ENCODE peak calls at places on chromosomes 4 and X, in seven cellular contexts. One of them, this sample, is unnamed.

GRCh38 chr4:185290656-185291055 is 81.3 kb downstream of the SNX25 start:
- DNase-seq in suprapubic skin: no peak
- DNase-seq in testis: no peak
- DNase-seq in tibial nerve: no peak
- DNase-seq in heart left ventricle: no peak
- DNase-seq in adrenal gland: no peak
- DNase-seq in gastrocnemius medialis: no peak
- DNase-seq in this sample: no peak

GRCh38 chr4:153310793-153311192 is 33.7 kb upstream of the MND1 start:
- DNase-seq in suprapubic skin: no peak
- DNase-seq in tibial nerve: no peak
- DNase-seq in gastrocnemius medialis: no peak
- DNase-seq in testis: no peak
- DNase-seq in heart left ventricle: no peak
- DNase-seq in adrenal gland: no peak
- DNase-seq in this sample: no peak

GRCh38 chrX:110003167-110004156 is 548 bp downstream of the TMEM164 start:
- DNase-seq in testis: no peak
- DNase-seq in tibial nerve: no peak
- DNase-seq in suprapubic skin: no peak
- DNase-seq in gastrocnemius medialis: no peak
- DNase-seq in heart left ventricle: peak; percentile 27
- DNase-seq in adrenal gland: peak; percentile 23
- DNase-seq in this sample: peak; percentile 5

GRCh38 chr4:107490116-107490515 is 229.9 kb downstream of the PAPSS1 start:
- DNase-seq in testis: no peak
- DNase-seq in adrenal gland: no peak
- DNase-seq in tibial nerve: no peak
- DNase-seq in suprapubic skin: no peak
- DNase-seq in gastrocnemius medialis: no peak
- DNase-seq in heart left ventricle: no peak
- DNase-seq in this sample: no peak

GRCh38 chr4:182215171-182215570 is 28.0 kb upstream of the TENM3 start:
- DNase-seq in adrenal gland: no peak
- DNase-seq in testis: no peak
- DNase-seq in suprapubic skin: no peak
- DNase-seq in heart left ventricle: no peak
- DNase-seq in tibial nerve: no peak
- DNase-seq in gastrocnemius medialis: no peak
- DNase-seq in this sample: no peak

GRCh38 chr4:119337010-119337409 is 15.1 kb upstream of the FABP2 start:
- DNase-seq in adrenal gland: no peak
- DNase-seq in tibial nerve: no peak
- DNase-seq in heart left ventricle: no peak
- DNase-seq in gastrocnemius medialis: no peak
- DNase-seq in suprapubic skin: no peak
- DNase-seq in testis: no peak
- DNase-seq in this sample: no peak

GRCh38 chrX:130772313-130773140 is 130.5 kb downstream of the ENOX2 start:
- DNase-seq in gastrocnemius medialis: peak; percentile 23
- DNase-seq in suprapubic skin: no peak
- DNase-seq in heart left ventricle: no peak
- DNase-seq in adrenal gland: no peak
- DNase-seq in testis: no peak
- DNase-seq in tibial nerve: no peak
- DNase-seq in this sample: peak; percentile 3

GRCh38 chr4:8781641-8782040 is 90.0 kb downstream of the HMX1 start:
- DNase-seq in heart left ventricle: no peak
- DNase-seq in gastrocnemius medialis: no peak
- DNase-seq in adrenal gland: no peak
- DNase-seq in testis: no peak
- DNase-seq in tibial nerve: no peak
- DNase-seq in suprapubic skin: no peak
- DNase-seq in this sample: no peak

GRCh38 chr4:132065940-132066495 is 1083.1 kb upstream of the PCDH10 start:
- DNase-seq in heart left ventricle: no peak
- DNase-seq in suprapubic skin: no peak
- DNase-seq in testis: no peak
- DNase-seq in adrenal gland: no peak
- DNase-seq in tibial nerve: no peak
- DNase-seq in gastrocnemius medialis: no peak
- DNase-seq in this sample: no peak

GRCh38 chr4:119510750-119511149 is 117.9 kb downstream of the PDE5A start:
- DNase-seq in tibial nerve: no peak
- DNase-seq in gastrocnemius medialis: no peak
- DNase-seq in suprapubic skin: no peak
- DNase-seq in adrenal gland: no peak
- DNase-seq in testis: no peak
- DNase-seq in heart left ventricle: no peak
- DNase-seq in this sample: no peak

GRCh38 chr4:189773909-189774308 is 166.8 kb upstream of the FRG1 start:
- DNase-seq in gastrocnemius medialis: no peak
- DNase-seq in testis: no peak
- DNase-seq in heart left ventricle: no peak
- DNase-seq in suprapubic skin: no peak
- DNase-seq in adrenal gland: no peak
- DNase-seq in tibial nerve: no peak
- DNase-seq in this sample: no peak

GRCh38 chr4:139921551-139922184 is 232.3 kb downstream of the MAML3 start:
- DNase-seq in heart left ventricle: no peak
- DNase-seq in adrenal gland: no peak
- DNase-seq in tibial nerve: no peak
- DNase-seq in gastrocnemius medialis: no peak
- DNase-seq in suprapubic skin: no peak
- DNase-seq in testis: no peak
- DNase-seq in this sample: peak; percentile 90

GRCh38 chrX:44428989-44429627 is 85.6 kb upstream of the EFHC2 start:
- DNase-seq in suprapubic skin: no peak
- DNase-seq in gastrocnemius medialis: no peak
- DNase-seq in adrenal gland: no peak
- DNase-seq in testis: no peak
- DNase-seq in heart left ventricle: no peak
- DNase-seq in tibial nerve: no peak
- DNase-seq in this sample: no peak

GRCh38 chr4:83012631-83013419 is 2.2 kb upstream of the LIN54 start:
- DNase-seq in tibial nerve: peak; percentile 94
- DNase-seq in testis: peak; percentile 97
- DNase-seq in gastrocnemius medialis: peak; percentile 93
- DNase-seq in adrenal gland: peak; percentile 98
- DNase-seq in suprapubic skin: peak; percentile 98
- DNase-seq in heart left ventricle: peak; percentile 98
- DNase-seq in this sample: peak; percentile 95
- TF ChIP-seq POLR2A in tibial nerve: peak; percentile 37
- TF ChIP-seq POLR2A in testis: no peak
- TF ChIP-seq POLR2A in gastrocnemius medialis: peak; percentile 86
- TF ChIP-seq POLR2A in adrenal gland: peak; percentile 40
- TF ChIP-seq POLR2A in suprapubic skin: no peak
- TF ChIP-seq POLR2A in heart left ventricle: peak; percentile 49
- TF ChIP-seq POLR2A in this sample: peak; percentile 72

GRCh38 chrX:113539599-113540356 is 699.1 kb upstream of the AMOT start:
- DNase-seq in suprapubic skin: no peak
- DNase-seq in adrenal gland: no peak
- DNase-seq in testis: no peak
- DNase-seq in tibial nerve: no peak
- DNase-seq in gastrocnemius medialis: no peak
- DNase-seq in heart left ventricle: no peak
- DNase-seq in this sample: no peak

GRCh38 chrX:113548308-113549015 is 707.8 kb upstream of the AMOT start:
- DNase-seq in adrenal gland: no peak
- DNase-seq in gastrocnemius medialis: no peak
- DNase-seq in suprapubic skin: no peak
- DNase-seq in tibial nerve: no peak
- DNase-seq in testis: no peak
- DNase-seq in heart left ventricle: no peak
- DNase-seq in this sample: no peak

GRCh38 chrX:113545040-113545439 is 704.4 kb upstream of the AMOT start:
- DNase-seq in tibial nerve: no peak
- DNase-seq in suprapubic skin: no peak
- DNase-seq in heart left ventricle: no peak
- DNase-seq in gastrocnemius medialis: no peak
- DNase-seq in testis: no peak
- DNase-seq in adrenal gland: no peak
- DNase-seq in this sample: no peak
- TF ChIP-seq POLR2A in tibial nerve: no peak
- TF ChIP-seq POLR2A in suprapubic skin: no peak
- TF ChIP-seq POLR2A in heart left ventricle: no peak
- TF ChIP-seq POLR2A in gastrocnemius medialis: no peak
- TF ChIP-seq POLR2A in testis: no peak
- TF ChIP-seq POLR2A in adrenal gland: no peak
- TF ChIP-seq POLR2A in this sample: no peak

GRCh38 chr4:122524176-122524575 is 67.7 kb upstream of the IL2 start:
- DNase-seq in tibial nerve: no peak
- DNase-seq in adrenal gland: no peak
- DNase-seq in testis: no peak
- DNase-seq in gastrocnemius medialis: no peak
- DNase-seq in heart left ventricle: no peak
- DNase-seq in suprapubic skin: no peak
- DNase-seq in this sample: no peak

GRCh38 chr4:122517345-122517744 is 60.8 kb upstream of the IL2 start:
- DNase-seq in tibial nerve: no peak
- DNase-seq in heart left ventricle: no peak
- DNase-seq in testis: no peak
- DNase-seq in gastrocnemius medialis: no peak
- DNase-seq in adrenal gland: no peak
- DNase-seq in suprapubic skin: no peak
- DNase-seq in this sample: no peak

GRCh38 chr4:122525865-122526264 is 69.3 kb upstream of the IL2 start:
- DNase-seq in gastrocnemius medialis: no peak
- DNase-seq in heart left ventricle: no peak
- DNase-seq in suprapubic skin: no peak
- DNase-seq in adrenal gland: no peak
- DNase-seq in tibial nerve: no peak
- DNase-seq in testis: no peak
- DNase-seq in this sample: no peak

GRCh38 chr4:122522944-122523343 is 66.4 kb upstream of the IL2 start:
- DNase-seq in suprapubic skin: no peak
- DNase-seq in adrenal gland: no peak
- DNase-seq in gastrocnemius medialis: no peak
- DNase-seq in testis: no peak
- DNase-seq in heart left ventricle: no peak
- DNase-seq in tibial nerve: no peak
- DNase-seq in this sample: no peak
- TF ChIP-seq POLR2A in suprapubic skin: no peak
- TF ChIP-seq POLR2A in adrenal gland: no peak
- TF ChIP-seq POLR2A in gastrocnemius medialis: no peak
- TF ChIP-seq POLR2A in testis: no peak
- TF ChIP-seq POLR2A in heart left ventricle: no peak
- TF ChIP-seq POLR2A in tibial nerve: no peak
- TF ChIP-seq POLR2A in this sample: no peak

GRCh38 chr4:52051213-52051614 is at the start of gene SPATA18:
- DNase-seq in testis: peak; percentile 55
- DNase-seq in gastrocnemius medialis: no peak
- DNase-seq in tibial nerve: no peak
- DNase-seq in adrenal gland: peak; percentile 26
- DNase-seq in suprapubic skin: no peak
- DNase-seq in heart left ventricle: peak; percentile 27
- DNase-seq in this sample: peak; percentile 26
- TF ChIP-seq POLR2A in testis: no peak
- TF ChIP-seq POLR2A in gastrocnemius medialis: no peak
- TF ChIP-seq POLR2A in tibial nerve: no peak
- TF ChIP-seq POLR2A in adrenal gland: no peak
- TF ChIP-seq POLR2A in suprapubic skin: no peak
- TF ChIP-seq POLR2A in heart left ventricle: no peak
- TF ChIP-seq POLR2A in this sample: peak; percentile 36

DNA sequence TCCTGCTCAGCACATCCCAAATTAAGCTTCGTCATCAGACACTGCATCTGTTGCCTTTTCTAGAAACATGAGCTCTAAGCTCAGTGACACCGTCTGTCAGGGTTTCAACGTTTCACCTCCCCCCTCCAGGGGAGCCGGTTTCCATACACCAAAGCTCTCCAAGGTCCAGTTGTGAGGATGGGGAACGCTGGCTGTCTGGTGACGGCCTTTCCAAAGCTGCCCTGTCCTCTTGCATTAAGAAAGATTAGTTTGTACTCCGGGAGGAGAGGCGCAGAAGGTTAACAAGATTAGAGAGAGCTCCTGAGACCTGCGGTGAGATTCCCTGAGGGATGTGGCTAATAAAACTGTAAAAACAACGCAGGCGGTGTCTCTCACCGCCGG is 43.2 kb downstream of the ASMT start:
- DNase-seq in adrenal gland: no peak
- DNase-seq in tibial nerve: no peak
- DNase-seq in testis: no peak
- DNase-seq in suprapubic skin: no peak
- DNase-seq in heart left ventricle: no peak
- DNase-seq in gastrocnemius medialis: no peak
- DNase-seq in this sample: no peak
- TF ChIP-seq POLR2A in adrenal gland: no peak
- TF ChIP-seq POLR2A in tibial nerve: no peak
- TF ChIP-seq POLR2A in testis: no peak
- TF ChIP-seq POLR2A in suprapubic skin: no peak
- TF ChIP-seq POLR2A in heart left ventricle: no peak
- TF ChIP-seq POLR2A in gastrocnemius medialis: no peak
- TF ChIP-seq POLR2A in this sample: no peak

GRCh38 chr4:73405138-73405537 is 1.1 kb downstream of the ALB start:
- DNase-seq in testis: no peak
- DNase-seq in heart left ventricle: no peak
- DNase-seq in suprapubic skin: no peak
- DNase-seq in tibial nerve: no peak
- DNase-seq in adrenal gland: no peak
- DNase-seq in gastrocnemius medialis: no peak
- DNase-seq in this sample: no peak

GRCh38 chr4:73409012-73409862 is 5.2 kb downstream of the ALB start:
- DNase-seq in heart left ventricle: no peak
- DNase-seq in testis: no peak
- DNase-seq in gastrocnemius medialis: no peak
- DNase-seq in suprapubic skin: no peak
- DNase-seq in tibial nerve: no peak
- DNase-seq in adrenal gland: no peak
- DNase-seq in this sample: no peak

GRCh38 chr4:73408181-73408867 is 4.2 kb downstream of the ALB start:
- DNase-seq in testis: no peak
- DNase-seq in adrenal gland: no peak
- DNase-seq in tibial nerve: no peak
- DNase-seq in suprapubic skin: no peak
- DNase-seq in heart left ventricle: no peak
- DNase-seq in gastrocnemius medialis: no peak
- DNase-seq in this sample: no peak

GRCh38 chr4:73406548-73406875 is 2.4 kb downstream of the ALB start:
- DNase-seq in suprapubic skin: no peak
- DNase-seq in adrenal gland: no peak
- DNase-seq in tibial nerve: no peak
- DNase-seq in gastrocnemius medialis: no peak
- DNase-seq in testis: no peak
- DNase-seq in heart left ventricle: no peak
- DNase-seq in this sample: no peak

DNA sequence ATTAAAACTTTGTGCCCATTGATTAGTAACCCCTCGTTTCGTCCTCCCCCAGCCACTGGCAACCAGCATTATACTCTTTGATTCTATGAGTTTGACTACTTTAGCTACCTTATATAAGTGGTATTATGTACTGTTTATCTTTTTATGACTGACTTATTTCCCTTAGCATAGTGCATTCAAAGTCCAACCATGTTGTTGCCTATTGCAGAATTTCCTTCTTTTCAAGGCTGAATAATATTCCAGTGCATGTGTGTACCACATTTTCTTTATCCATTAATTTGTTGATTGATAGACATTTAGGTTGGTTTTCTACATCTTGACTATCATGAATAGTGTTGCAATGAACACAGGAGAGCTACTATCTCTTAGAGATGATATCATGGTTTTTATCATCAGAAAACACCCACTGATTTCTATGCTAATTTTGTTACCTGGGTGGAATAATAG is 3.2 kb downstream of the ALB start:
- DNase-seq in suprapubic skin: no peak
- DNase-seq in heart left ventricle: no peak
- DNase-seq in adrenal gland: no peak
- DNase-seq in tibial nerve: no peak
- DNase-seq in testis: no peak
- DNase-seq in gastrocnemius medialis: no peak
- DNase-seq in this sample: no peak
- TF ChIP-seq POLR2A in suprapubic skin: no peak
- TF ChIP-seq POLR2A in heart left ventricle: no peak
- TF ChIP-seq POLR2A in adrenal gland: no peak
- TF ChIP-seq POLR2A in tibial nerve: no peak
- TF ChIP-seq POLR2A in testis: no peak
- TF ChIP-seq POLR2A in gastrocnemius medialis: no peak
- TF ChIP-seq POLR2A in this sample: no peak